ENCODE peak calls at places on chromosomes 2 and 18, in five cellular contexts. T, H, V, E and Q are unnamed samples.

GRCh38 chr2:193703411-193703810 is 1508.7 kb upstream of the TMEFF2 start:
- DNase-seq in T (no peak), H (no peak), V (no peak), E (peak; percentile 64), Q (no peak)

GRCh38 chr18:77865853-77866252 is 616.2 kb downstream of the GALR1 start:
- DNase-seq in T (no peak), H (no peak), V (no peak), E (no peak), Q (no peak)

GRCh38 chr18:32624182-32624723 is 148.6 kb downstream of the KLHL14 start:
- DNase-seq in T (no peak), H (no peak), V (no peak), E (no peak), Q (no peak)

GRCh38 chr2:136112949-136113766 is 4.8 kb downstream of the CXCR4 start:
- DNase-seq in T (no peak), H (no peak), V (no peak), E (no peak), Q (no peak)

GRCh38 chr2:1656961-1657841 is 87.1 kb downstream of the PXDN start:
- DNase-seq in T (no peak), H (peak; percentile 31), V (no peak), E (no peak), Q (peak; percentile 76)

GRCh38 chr2:134218414-134218813 is 35.5 kb upstream of the MGAT5 start:
- DNase-seq in T (no peak), H (no peak), V (no peak), E (no peak), Q (no peak)

GRCh38 chr18:43534511-43534910 is 257.2 kb upstream of the SYT4 start:
- DNase-seq in T (no peak), H (no peak), V (no peak), E (peak; percentile 66), Q (no peak)

GRCh38 chr2:96940026-96940601 is 46.3 kb downstream of the FAM178B start:
- DNase-seq in T (no peak), H (no peak), V (no peak), E (no peak), Q (peak; percentile 72)

GRCh38 chr2:15784106-15784885 is 156.1 kb upstream of the MYCN start:
- DNase-seq in T (no peak), H (no peak), V (no peak), E (no peak), Q (no peak)

GRCh38 chr2:121255363-121255762 is 29.6 kb downstream of the TFCP2L1 start:
- DNase-seq in T (no peak), H (no peak), V (no peak), E (no peak), Q (no peak)

GRCh38 chr18:8806105-8806797 is 100.9 kb downstream of the MTCL1 start:
- DNase-seq in T (no peak), H (no peak), V (no peak), E (no peak), Q (no peak)

GRCh38 chr2:233133239-233133638 is 73.1 kb downstream of the INPP5D start:
- DNase-seq in T (no peak), H (no peak), V (no peak), E (no peak), Q (no peak)

GRCh38 chr2:239950144-239950920 is 74.8 kb downstream of the NDUFA10 start:
- DNase-seq in T (no peak), H (no peak), V (no peak), E (no peak), Q (peak; percentile 68)

GRCh38 chr2:112601754-112602153 is 17.3 kb downstream of the CHCHD5 start:
- DNase-seq in T (no peak), H (no peak), V (no peak), E (no peak), Q (peak; percentile 19)

GRCh38 chr2:225282858-225283693 is 116.4 kb upstream of the NYAP2 start:
- DNase-seq in T (peak; percentile 49), H (no peak), V (peak; percentile 22), E (peak; percentile 40), Q (no peak)

GRCh38 chr2:19815746-19816145 is 86.0 kb downstream of the TTC32 start:
- DNase-seq in T (no peak), H (no peak), V (no peak), E (no peak), Q (no peak)

GRCh38 chr18:66511810-66512209 is 92.1 kb downstream of the CDH19 start:
- DNase-seq in T (no peak), H (no peak), V (no peak), E (peak; percentile 70), Q (no peak)

GRCh38 chr2:237475704-237476107 is 11.3 kb upstream of the MLPH start:
- DNase-seq in T (no peak), H (no peak), V (no peak), E (peak; percentile 92), Q (no peak)

GRCh38 chr2:24164416-24164973 is 10.4 kb upstream of the FAM228A start:
- DNase-seq in T (peak; percentile 59), H (no peak), V (peak; percentile 77), E (peak; percentile 36), Q (no peak)

GRCh38 chr2:176817061-176817565 is 395.5 kb upstream of the HNRNPA3 start:
- DNase-seq in T (no peak), H (no peak), V (no peak), E (no peak), Q (no peak)

GRCh38 chr2:128727914-128728313 is 409.2 kb upstream of the HS6ST1 start:
- DNase-seq in T (no peak), H (no peak), V (no peak), E (peak; percentile 91), Q (no peak)

GRCh38 chr2:104872866-104873688 is 19.2 kb downstream of the POU3F3 start:
- DNase-seq in T (peak; percentile 73), H (peak; percentile 83), V (peak; percentile 85), E (peak; percentile 71), Q (no peak)
- TF ChIP-seq CTCF in T (peak; percentile 44), H (peak; percentile 56), V (peak; percentile 49), E (peak; percentile 61), Q (peak; percentile 93)

DNA sequence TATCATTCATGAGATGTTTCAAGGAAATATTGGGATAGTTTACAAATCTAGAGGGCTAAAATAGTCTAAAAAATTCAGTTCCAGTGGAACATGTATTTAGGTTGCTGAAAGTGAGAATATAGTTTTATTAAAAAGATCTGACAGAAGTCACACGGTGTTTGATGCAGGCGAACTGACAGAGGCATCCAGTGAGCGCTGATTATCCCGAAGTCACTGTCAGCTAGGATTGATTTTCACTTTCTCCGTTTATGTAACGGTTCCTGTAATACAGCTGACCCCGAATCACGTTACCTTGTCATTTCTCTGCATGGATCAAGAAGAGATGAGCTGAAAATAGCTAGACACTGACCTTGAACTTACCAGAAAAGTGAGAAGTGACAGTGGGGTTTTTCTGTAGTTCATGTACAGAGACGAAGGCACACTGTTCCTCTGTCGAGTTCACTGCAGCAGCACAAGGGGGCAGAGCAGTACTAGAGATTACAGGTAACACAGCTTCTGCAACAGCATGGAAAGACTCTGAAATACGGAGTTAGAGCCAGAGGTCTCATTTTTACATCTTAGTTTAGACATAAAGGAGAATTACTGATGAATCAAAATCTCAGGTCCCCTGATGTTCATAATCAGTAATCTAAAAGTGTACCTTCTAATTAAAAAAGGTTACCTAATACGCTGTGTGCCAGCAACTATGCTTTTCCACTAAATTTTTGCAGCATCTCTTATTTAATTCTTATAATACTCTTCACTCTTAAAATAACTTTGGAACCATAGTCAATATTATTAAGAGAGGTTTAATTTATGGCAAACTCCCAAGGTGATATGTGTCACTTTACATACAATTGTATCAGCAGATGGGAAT is 33.0 kb downstream of the ARHGAP15 start:
- DNase-seq in T (peak; percentile 44), H (peak; percentile 50), V (no peak), E (peak; percentile 45), Q (no peak)
- TF ChIP-seq CTCF in T (no peak), H (peak; percentile 59), V (peak; percentile 68), E (peak; percentile 56), Q (peak; percentile 83)

DNA sequence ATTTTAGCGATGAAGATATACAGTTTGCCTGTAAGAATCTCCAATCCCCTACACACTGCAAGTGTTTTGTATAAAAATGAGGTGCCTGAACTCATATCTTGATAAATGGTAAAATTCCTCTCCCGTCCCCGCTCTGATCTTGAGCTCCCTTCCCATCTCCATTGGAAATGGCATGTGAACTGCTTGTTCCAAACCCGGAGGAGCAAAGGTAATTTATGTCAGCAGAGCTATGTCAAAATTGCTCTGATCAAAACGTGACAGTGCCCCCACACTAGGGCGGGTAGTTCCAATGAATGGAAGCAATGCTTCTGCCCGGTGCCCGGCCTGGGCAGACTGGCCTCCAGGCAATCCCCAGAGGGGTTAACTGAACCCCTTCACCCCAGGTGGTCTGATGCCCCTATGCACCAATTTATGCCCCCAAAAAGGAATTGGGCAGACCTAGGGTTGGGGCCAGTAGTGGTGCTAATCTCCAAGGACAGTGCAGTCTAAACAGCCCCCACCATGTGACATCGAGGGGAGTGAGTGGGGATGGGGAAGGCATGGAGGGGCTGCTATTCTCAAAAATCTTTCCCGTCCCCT is 3.6 kb upstream of the GMPPA start:
- DNase-seq in T (no peak), H (no peak), V (no peak), E (no peak), Q (no peak)
- TF ChIP-seq CTCF in T (no peak), H (no peak), V (no peak), E (no peak), Q (peak; percentile 84)

GRCh38 chr2:30026091-30027055 is 105.0 kb upstream of the ALK start:
- DNase-seq in T (peak; percentile 72), H (peak; percentile 53), V (peak; percentile 62), E (peak; percentile 39), Q (no peak)
- TF ChIP-seq CTCF in T (peak; percentile 61), H (peak; percentile 66), V (peak; percentile 50), E (peak; percentile 60), Q (peak; percentile 88)

GRCh38 chr2:161578998-161579397 is 45.2 kb upstream of the SLC4A10 start:
- DNase-seq in T (no peak), H (no peak), V (no peak), E (no peak), Q (no peak)

GRCh38 chr2:161580021-161580420 is 44.2 kb upstream of the SLC4A10 start:
- DNase-seq in T (no peak), H (no peak), V (no peak), E (no peak), Q (no peak)

GRCh38 chr2:161571051-161571429 is 53.2 kb upstream of the SLC4A10 start:
- DNase-seq in T (no peak), H (no peak), V (no peak), E (no peak), Q (no peak)

GRCh38 chr2:161580426-161580825 is 43.8 kb upstream of the SLC4A10 start:
- DNase-seq in T (no peak), H (no peak), V (no peak), E (no peak), Q (no peak)

GRCh38 chr2:161576421-161576820 is 47.8 kb upstream of the SLC4A10 start:
- DNase-seq in T (peak; percentile 10), H (no peak), V (peak; percentile 32), E (peak; percentile 5), Q (no peak)
- TF ChIP-seq CTCF in T (peak; percentile 55), H (no peak), V (peak; percentile 26), E (peak; percentile 25), Q (peak; percentile 28)

GRCh38 chr18:31273812-31274527 is 44.0 kb upstream of the DSG1 start:
- DNase-seq in T (no peak), H (no peak), V (no peak), E (no peak), Q (no peak)
- TF ChIP-seq CTCF in T (no peak), H (no peak), V (no peak), E (no peak), Q (no peak)